ENCODE peak calls at places on chromosomes 13 and 19, in ten cellular contexts. Y is stomach, V is tibial nerve, K is transverse colon, E is upper lobe of left lung, G is A549, D is K562, J is H1, T is ovary, N is GM12878. M is an unnamed sample.

GRCh38 chr13:99442273-99442895 is 58.9 kb upstream of the TM9SF2 start:
- DNase-seq in Y (peak; percentile 52), V (no peak), K (peak; percentile 47), E (no peak), G (peak; percentile 15), D (peak; percentile 32), J (no peak), T (no peak), N (no peak), M (no peak)

GRCh38 chr13:93625536-93625935 is 398.9 kb downstream of the GPC6 start:
- DNase-seq in Y (no peak), V (no peak), K (no peak), E (no peak), G (no peak), D (no peak), J (no peak), T (no peak), N (no peak), M (no peak)

GRCh38 chr13:114142640-114143490 is 10.4 kb upstream of the RASA3 start:
- DNase-seq in Y (peak; percentile 63), V (no peak), K (peak; percentile 78), E (peak; percentile 66), G (no peak), D (no peak), J (no peak), T (peak; percentile 23), N (no peak), M (peak; percentile 62)

GRCh38 chr13:51687928-51688714 is 103.9 kb downstream of the WDFY2 start:
- DNase-seq in Y (no peak), V (no peak), K (no peak), E (no peak), G (no peak), D (no peak), J (no peak), T (no peak), N (no peak), M (no peak)

GRCh38 chr13:20073775-20074174 is 87.1 kb downstream of the GJA3 start:
- DNase-seq in Y (no peak), V (no peak), K (no peak), E (no peak), G (no peak), D (no peak), J (no peak), T (no peak), N (peak; percentile 19), M (no peak)

GRCh38 chr19:29273000-29273691 is 60.2 kb upstream of the UQCRFS1 start:
- DNase-seq in Y (no peak), V (no peak), K (no peak), E (no peak), G (no peak), D (no peak), J (no peak), T (no peak), N (no peak), M (no peak)

GRCh38 chr19:55015126-55015525 is 22.9 kb downstream of the GP6 start:
- DNase-seq in Y (no peak), V (no peak), K (no peak), E (no peak), G (no peak), D (no peak), J (no peak), T (no peak), N (no peak), M (no peak)

GRCh38 chr19:8151499-8152035 is 2.2 kb upstream of the FBN3 start:
- DNase-seq in Y (no peak), V (no peak), K (no peak), E (peak; percentile 57), G (no peak), D (peak; percentile 14), J (no peak), T (no peak), N (no peak), M (no peak)

GRCh38 chr13:88339271-88339741 is 668.1 kb downstream of the SLITRK5 start:
- DNase-seq in Y (no peak), V (no peak), K (peak; percentile 51), E (no peak), G (no peak), D (no peak), J (no peak), T (peak; percentile 38), N (no peak), M (no peak)

GRCh38 chr19:31073485-31074221 is 275.6 kb downstream of the TSHZ3 start:
- DNase-seq in Y (no peak), V (no peak), K (no peak), E (no peak), G (no peak), D (no peak), J (no peak), T (peak; percentile 36), N (no peak), M (no peak)

GRCh38 chr19:10583021-10583776 is 3.9 kb downstream of the AP1M2 start:
- DNase-seq in Y (no peak), V (no peak), K (no peak), E (no peak), G (no peak), D (no peak), J (no peak), T (no peak), N (no peak), M (no peak)
- TF ChIP-seq EP300 in Y (no peak), V (no peak), K (no peak), E (no peak), G (no peak), D (no peak), J (no peak), T (no peak), N (no peak), M (no peak)

GRCh38 chr19:12481781-12482504 is 2.7 kb downstream of the ZNF709 start:
- DNase-seq in Y (no peak), V (no peak), K (no peak), E (no peak), G (no peak), D (no peak), J (no peak), T (no peak), N (no peak), M (no peak)

GRCh38 chr19:12484371-12485322 is at the start of gene ZNF709:
- DNase-seq in Y (peak; percentile 92), V (peak; percentile 82), K (peak; percentile 93), E (peak; percentile 93), G (no peak), D (peak; percentile 90), J (peak; percentile 88), T (peak; percentile 95), N (peak; percentile 78), M (peak; percentile 94)

GRCh38 chr19:12485571-12485970 is 955 bp upstream of the ZNF709 start:
- DNase-seq in Y (no peak), V (no peak), K (no peak), E (no peak), G (no peak), D (no peak), J (no peak), T (no peak), N (no peak), M (no peak)

GRCh38 chr19:12484011-12484370 is 625 bp downstream of the ZNF709 start:
- DNase-seq in Y (no peak), V (no peak), K (no peak), E (no peak), G (no peak), D (no peak), J (no peak), T (no peak), N (no peak), M (no peak)

GRCh38 chr19:12482505-12482886 is 2.1 kb downstream of the ZNF709 start:
- DNase-seq in Y (no peak), V (no peak), K (no peak), E (no peak), G (no peak), D (no peak), J (no peak), T (no peak), N (peak; percentile 33), M (no peak)
- H3K27ac ChIP-seq in Y (no peak overlapping the region), V (no peak overlapping the region), K (no peak overlapping the region), E (no peak overlapping the region), G (no peak overlapping the region), D (no peak overlapping the region), J (no peak overlapping the region), T (no peak overlapping the region), N (no peak overlapping the region), M (no peak overlapping the region)

DNA sequence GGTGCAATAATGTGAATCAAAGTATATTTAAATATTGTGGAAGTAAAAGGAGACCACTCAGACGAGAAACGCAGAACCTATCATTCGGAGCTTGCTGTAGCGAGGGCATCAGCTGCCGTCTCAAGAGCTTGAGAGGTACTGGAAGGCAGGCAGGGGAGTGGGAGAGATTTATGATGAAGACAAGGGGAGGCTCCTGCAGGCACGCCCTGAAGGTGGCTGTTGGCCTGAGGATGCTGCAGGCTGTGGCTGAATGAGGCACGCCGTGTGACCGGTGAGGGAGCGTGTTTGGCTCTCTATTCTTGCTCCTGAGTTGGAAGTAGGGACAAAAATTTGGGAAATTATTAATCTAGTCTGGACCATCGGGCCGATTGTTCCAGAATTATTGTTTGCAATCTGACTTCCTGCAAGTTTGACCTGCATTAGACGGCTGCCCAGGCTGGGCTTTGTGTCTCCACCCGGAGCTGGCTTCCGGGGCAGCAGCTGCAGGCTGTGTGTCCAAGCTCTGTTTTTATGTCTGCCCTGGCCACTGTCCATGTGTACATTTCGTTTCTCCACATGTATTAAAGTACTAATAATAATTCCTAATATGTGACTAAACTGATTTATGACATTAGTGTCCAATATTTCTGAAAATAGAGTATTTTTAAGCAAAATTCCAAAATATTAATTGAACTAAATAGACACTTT is 91.1 kb upstream of the ANKRD10 start:
- DNase-seq in Y (peak; percentile 42), V (no peak), K (peak; percentile 17), E (peak; percentile 50), G (no peak), D (no peak), J (no peak), T (peak; percentile 59), N (no peak), M (no peak)
- TF ChIP-seq POLR2A in Y (no peak), V (no peak), K (no peak), E (no peak), G (no peak), D (no peak), J (no peak), T (no peak), N (no peak), M (no peak)

GRCh38 chr19:19078801-19079200 is 15.0 kb downstream of the SLC25A42 start:
- DNase-seq in Y (no peak), V (no peak), K (no peak), E (no peak), G (no peak), D (no peak), J (no peak), T (no peak), N (no peak), M (no peak)

GRCh38 chr19:19075126-19075525 is 11.3 kb downstream of the SLC25A42 start:
- DNase-seq in Y (no peak), V (no peak), K (no peak), E (no peak), G (no peak), D (no peak), J (no peak), T (no peak), N (no peak), M (no peak)

GRCh38 chr19:19074172-19074905 is 10.5 kb downstream of the SLC25A42 start:
- DNase-seq in Y (no peak), V (no peak), K (no peak), E (no peak), G (no peak), D (no peak), J (no peak), T (no peak), N (no peak), M (no peak)

GRCh38 chr19:19079571-19079970 is 15.8 kb downstream of the SLC25A42 start:
- DNase-seq in Y (no peak), V (no peak), K (no peak), E (no peak), G (no peak), D (no peak), J (no peak), T (no peak), N (no peak), M (no peak)

GRCh38 chr19:19077103-19077502 is 13.3 kb downstream of the SLC25A42 start:
- DNase-seq in Y (no peak), V (no peak), K (no peak), E (peak; percentile 51), G (no peak), D (no peak), J (no peak), T (no peak), N (no peak), M (no peak)
- TF ChIP-seq EP300 in Y (no peak), V (no peak), K (no peak), E (no peak), G (no peak), D (no peak), J (no peak), T (no peak), N (no peak), M (no peak)

M was measured in suprapubic skin.